ENCODE peak calls at places on chromosome 3, in four cellular contexts. V is SK-N-MC; W is SK-N-SH; N is CD8-positive, alpha-beta T cell. B is an unnamed sample.

GRCh38 chr3:180417241-180417640 is 184.7 kb upstream of the TTC14 start:
- DNase-seq in V (no peak), W (no peak), N (no peak), B (no peak)

GRCh38 chr3:134609821-134610454 is 40.9 kb downstream of the KY start:
- DNase-seq in V (no peak), W (no peak), N (no peak), B (no peak)

GRCh38 chr3:44032487-44032886 is 209.2 kb upstream of the TOPAZ1 start:
- DNase-seq in V (no peak), W (no peak), N (no peak), B (no peak)

GRCh38 chr3:182490601-182491485 is 302.5 kb upstream of the ATP11B start:
- DNase-seq in V (no peak), W (peak), N (no peak), B (no peak)

GRCh38 chr3:120147072-120147871 is 53.0 kb upstream of the GSK3B start:
- DNase-seq in V (no peak), W (no peak), N (peak), B (peak)

GRCh38 chr3:27312044-27312668 is 57.0 kb downstream of the NEK10 start:
- DNase-seq in V (peak), W (peak), N (no peak), B (peak)

GRCh38 chr3:81864273-81864672 is 102.8 kb upstream of the GBE1 start:
- DNase-seq in V (no peak), W (no peak), N (no peak), B (no peak)

GRCh38 chr3:105424412-105425152 is 57.9 kb downstream of the ALCAM start:
- DNase-seq in V (no peak), W (no peak), N (no peak), B (no peak)

GRCh38 chr3:127831723-127832172 is 9.4 kb upstream of the MGLL start:
- DNase-seq in V (no peak), W (peak), N (no peak), B (no peak)

GRCh38 chr3:28109829-28110228 is 131.6 kb upstream of the CMC1 start:
- DNase-seq in V (no peak), W (no peak), N (no peak), B (no peak)

GRCh38 chr3:119187266-119187665 is 13.9 kb downstream of the UPK1B start:
- DNase-seq in V (no peak), W (no peak), N (no peak), B (no peak)

GRCh38 chr3:58998476-58999117 is 51.2 kb downstream of the CFAP20DC start:
- DNase-seq in V (no peak), W (peak), N (no peak), B (no peak)
- H3K27ac ChIP-seq in V (no peak), W (peak), N (no peak), B (no peak)

GRCh38 chr3:129441782-129442181 is 1.8 kb downstream of the IFT122 start:
- DNase-seq in V (no peak), W (peak), N (no peak), B (no peak)
- H3K4me3 ChIP-seq in V (peak), W (peak), N (no peak), B (no peak)

GRCh38 chr3:148233403-148233802 is 464.3 kb upstream of the AGTR1 start:
- DNase-seq in V (peak), W (no peak), N (no peak), B (no peak)
- H3K27ac ChIP-seq in V (peak), W (peak), N (no peak), B (no peak)

GRCh38 chr3:159814161-159814560 is 174.5 kb upstream of the IL12A start:
- DNase-seq in V (no peak), W (no peak), N (no peak), B (no peak)
- H3K4me3 ChIP-seq in V (no peak), W (no peak), N (no peak), B (no peak)

DNA sequence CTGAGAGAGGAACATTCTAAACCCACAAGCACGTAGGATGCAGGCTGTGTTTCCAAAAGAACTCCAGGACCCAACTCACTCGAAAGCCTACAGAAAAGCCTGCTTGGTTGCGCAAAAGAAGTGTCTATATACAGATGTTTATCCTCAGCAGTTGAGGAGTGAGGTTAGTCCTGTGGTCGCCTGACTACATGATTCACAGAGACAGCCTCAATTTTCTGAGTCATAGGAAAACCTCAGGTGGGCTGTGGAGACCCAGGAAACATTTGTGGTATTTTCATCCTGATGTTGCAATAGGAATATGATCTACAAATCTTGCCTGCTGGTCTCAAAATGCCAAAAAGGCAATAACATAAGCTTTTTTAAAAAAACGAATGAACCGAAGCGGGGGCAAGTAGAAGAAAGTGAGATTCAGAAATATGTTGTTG is 183.8 kb upstream of the THRB start:
- DNase-seq in V (no peak), W (no peak), N (no peak), B (no peak)
- H3K27ac ChIP-seq in V (no peak), W (no peak), N (no peak), B (no peak)

DNA sequence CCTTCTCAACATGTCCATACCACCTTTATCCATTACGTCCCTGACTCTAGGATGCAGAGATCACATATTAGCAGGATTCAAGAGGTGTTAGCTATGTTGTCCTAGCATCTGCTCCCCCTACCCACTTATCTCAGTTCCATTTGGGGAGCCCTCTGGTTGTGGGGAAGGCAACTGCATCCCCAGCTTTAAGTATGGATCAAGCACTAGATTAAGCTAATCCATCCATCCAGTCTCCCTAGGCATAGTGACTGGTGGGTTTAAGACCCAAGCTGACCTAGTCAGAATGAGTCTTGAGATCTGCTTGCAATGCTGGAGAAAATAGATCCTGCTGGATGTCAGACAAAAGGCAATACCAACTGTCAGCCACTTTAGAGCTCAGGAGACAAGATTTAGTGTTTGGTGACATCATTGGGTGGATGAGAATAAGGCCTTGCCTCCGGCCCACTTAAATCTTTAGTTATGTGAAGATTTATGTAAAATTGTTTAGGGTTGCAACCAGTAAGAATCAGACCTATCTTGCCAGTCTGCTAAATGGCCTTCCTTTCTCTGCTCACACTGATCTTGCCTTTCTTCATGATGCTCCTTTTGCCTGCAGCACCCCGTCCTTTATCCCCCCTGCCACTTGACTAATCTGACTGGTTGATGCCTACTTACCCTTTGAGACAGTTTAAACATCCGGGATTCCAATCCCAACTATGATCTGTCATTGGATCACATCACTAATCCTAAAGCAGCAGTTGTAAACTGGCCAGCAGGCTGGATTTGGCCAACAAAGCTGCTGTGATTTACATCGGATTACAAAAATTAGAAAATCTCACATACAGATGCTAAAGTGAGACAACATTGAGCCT is 2.1 kb upstream of the ISY1 start:
- DNase-seq in V (no peak), W (peak), N (no peak), B (no peak)
- H3K4me3 ChIP-seq in V (peak), W (peak), N (no peak), B (no peak)

DNA sequence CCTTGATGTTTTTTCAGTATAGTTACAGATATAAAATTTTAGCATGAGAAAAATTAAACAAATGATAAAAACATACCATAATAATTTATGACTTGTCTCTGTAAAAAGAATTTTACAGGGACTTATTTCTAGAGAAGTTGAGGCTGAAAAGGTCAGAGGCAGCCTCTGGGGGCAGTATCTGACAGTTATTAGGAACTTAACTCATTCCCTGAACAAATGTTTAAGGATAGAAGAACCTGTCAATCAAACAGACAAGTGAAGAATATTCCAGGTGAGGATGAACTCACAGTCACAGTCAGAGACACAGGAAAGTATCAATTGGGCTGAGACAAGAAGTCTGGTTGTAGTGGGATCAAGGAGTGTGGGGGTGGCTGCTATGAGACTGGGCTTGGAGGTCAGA is 7.3 kb downstream of the MYLK start:
- DNase-seq in V (no peak), W (no peak), N (no peak), B (no peak)
- H3K27ac ChIP-seq in V (no peak), W (no peak), N (no peak), B (no peak)

B was measured in naive thymus-derived CD4-positive, alpha-beta T cell.